ENCODE peak calls at places on chromosomes 11 and 22, in six cellular contexts. G, D, J, S, Y and N are unnamed samples.

GRCh38 chr11:57306156-57306876 is 18.4 kb downstream of the TNKS1BP1 start:
- DNase-seq in Y (no peak), J (no peak), G (no peak), D (no peak), S (peak), N (no peak)

GRCh38 chr11:57680552-57680874 is 12.6 kb downstream of the ZDHHC5 start:
- DNase-seq in Y (no peak), G (no peak), S (peak), J (no peak), D (no peak), N (no peak)

GRCh38 chr11:46220313-46220712 is 57.1 kb upstream of the CREB3L1 start:
- DNase-seq in G (no peak), J (no peak), Y (no peak), S (no peak), D (no peak), N (no peak)

GRCh38 chr11:67372232-67372992 is 986 bp downstream of the CLCF1 start:
- DNase-seq in G (peak), S (no peak), J (no peak), Y (no peak), D (no peak), N (no peak)

GRCh38 chr11:24295360-24295759 is 201.5 kb upstream of the LUZP2 start:
- DNase-seq in Y (no peak), J (no peak), D (peak), S (no peak), G (no peak), N (no peak)

GRCh38 chr11:73307323-73308002 is 613 bp upstream of the ARHGEF17 start:
- DNase-seq in S (peak), G (peak), D (peak), Y (peak), J (peak), N (peak)

GRCh38 chr22:38312261-38312800 is 4.9 kb downstream of the CSNK1E start:
- DNase-seq in G (no peak), D (no peak), J (no peak), Y (no peak), S (peak), N (no peak)

GRCh38 chr11:120807414-120808150 is 216.3 kb upstream of the TBCEL start:
- DNase-seq in S (peak), G (no peak), D (no peak), J (no peak), Y (no peak), N (peak)

GRCh38 chr11:78715639-78716311 is 141.1 kb upstream of the NARS2 start:
- DNase-seq in D (peak), Y (peak), S (peak), J (no peak), G (no peak), N (peak)

GRCh38 chr11:114262681-114263509 is 33.3 kb upstream of the NNMT start:
- DNase-seq in D (peak), S (peak), Y (peak), J (peak), G (no peak), N (peak)

GRCh38 chr11:57324154-57324885 is 432 bp downstream of the TNKS1BP1 start:
- DNase-seq in J (peak), G (peak), S (peak), Y (no peak), D (no peak), N (peak)

GRCh38 chr22:47156352-47157092 is 394.1 kb downstream of the TBC1D22A start:
- DNase-seq in D (no peak), G (no peak), S (no peak), Y (no peak), J (no peak), N (no peak)

GRCh38 chr11:134503104-134503503 is 91.1 kb upstream of the B3GAT1 start:
- DNase-seq in G (no peak), J (no peak), S (no peak), Y (no peak), D (no peak), N (no peak)

GRCh38 chr11:33910261-33910959 is 18.5 kb upstream of the LMO2 start:
- DNase-seq in G (no peak), S (peak), J (no peak), Y (no peak), D (no peak), N (peak)

GRCh38 chr22:44179196-44179988 is 1.3 kb upstream of the PARVG start:
- DNase-seq in D (no peak), S (no peak), J (no peak), Y (no peak), G (no peak), N (no peak)

GRCh38 chr22:44181912-44182590 is 1.3 kb downstream of the PARVG start:
- DNase-seq in D (no peak), S (no peak), Y (no peak), J (peak), G (no peak), N (no peak)

GRCh38 chr22:44181033-44181911 is 547 bp downstream of the PARVG start:
- DNase-seq in Y (no peak), J (peak), G (no peak), D (peak), S (no peak), N (no peak)

GRCh38 chr22:44179989-44180705 is 578 bp upstream of the PARVG start:
- DNase-seq in Y (no peak), D (no peak), S (no peak), J (peak), G (no peak), N (no peak)

GRCh38 chr22:44180706-44181032 is at the start of gene PARVG:
- DNase-seq in D (peak), J (no peak), Y (peak), S (no peak), G (no peak), N (no peak)
- H3K4me3 ChIP-seq in D (peak), J (peak), Y (no peak), S (no peak), G (no peak), N (no peak)

DNA sequence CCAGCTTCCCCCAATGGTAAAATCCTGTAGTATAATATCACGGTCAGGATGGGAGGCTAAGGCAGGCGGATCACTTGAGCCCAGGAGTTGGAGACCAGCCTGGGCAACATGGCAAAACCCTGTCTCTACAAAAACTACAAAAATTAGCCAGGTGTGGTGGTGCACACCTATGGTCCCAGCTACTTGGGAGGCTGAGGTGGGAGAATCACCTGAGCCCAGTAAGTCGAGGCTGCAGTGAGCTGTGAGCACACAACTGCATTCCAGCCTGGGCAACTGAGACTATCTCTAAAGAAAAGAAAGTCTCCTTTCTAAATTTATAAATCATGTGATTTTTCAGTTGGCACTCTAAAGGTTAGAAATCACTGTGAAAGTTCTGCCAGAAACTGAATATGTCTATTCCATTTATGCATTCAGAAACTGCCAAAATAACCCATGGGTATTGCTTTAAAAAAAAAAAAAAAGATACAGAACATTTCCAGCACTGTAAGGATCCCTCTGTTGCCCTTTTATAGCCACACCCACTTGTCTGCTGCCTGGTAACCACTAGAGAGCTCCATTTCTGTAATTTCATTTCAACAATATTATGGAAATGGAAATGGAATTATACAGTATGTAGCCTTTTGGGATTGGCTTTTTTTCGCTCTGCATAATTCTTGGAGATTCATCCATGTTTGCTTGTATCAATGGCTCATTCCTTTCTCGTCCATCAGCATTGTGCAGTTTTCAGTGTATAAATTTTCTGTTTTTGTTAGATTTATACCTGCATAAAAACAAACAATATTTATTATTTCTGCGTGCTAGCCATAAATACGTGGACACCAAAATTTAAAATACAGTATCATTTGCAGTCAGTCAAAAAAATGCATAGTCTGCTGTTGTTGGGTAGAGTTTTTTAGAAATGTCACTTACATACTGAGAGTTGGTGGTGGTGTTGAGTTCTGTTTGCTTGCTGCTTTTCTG is 9.4 kb downstream of the CDC45 start:
- DNase-seq in G (no peak), Y (no peak), D (no peak), S (peak), J (no peak), N (no peak)
- TF ChIP-seq CTCF in G (no peak), Y (peak), D (peak), S (no peak), J (no peak), N (peak)

GRCh38 chr11:5815534-5815933 is 6.8 kb downstream of the OR52N2 start:
- DNase-seq in J (no peak), Y (no peak), G (no peak), S (no peak), D (no peak), N (no peak)

DNA sequence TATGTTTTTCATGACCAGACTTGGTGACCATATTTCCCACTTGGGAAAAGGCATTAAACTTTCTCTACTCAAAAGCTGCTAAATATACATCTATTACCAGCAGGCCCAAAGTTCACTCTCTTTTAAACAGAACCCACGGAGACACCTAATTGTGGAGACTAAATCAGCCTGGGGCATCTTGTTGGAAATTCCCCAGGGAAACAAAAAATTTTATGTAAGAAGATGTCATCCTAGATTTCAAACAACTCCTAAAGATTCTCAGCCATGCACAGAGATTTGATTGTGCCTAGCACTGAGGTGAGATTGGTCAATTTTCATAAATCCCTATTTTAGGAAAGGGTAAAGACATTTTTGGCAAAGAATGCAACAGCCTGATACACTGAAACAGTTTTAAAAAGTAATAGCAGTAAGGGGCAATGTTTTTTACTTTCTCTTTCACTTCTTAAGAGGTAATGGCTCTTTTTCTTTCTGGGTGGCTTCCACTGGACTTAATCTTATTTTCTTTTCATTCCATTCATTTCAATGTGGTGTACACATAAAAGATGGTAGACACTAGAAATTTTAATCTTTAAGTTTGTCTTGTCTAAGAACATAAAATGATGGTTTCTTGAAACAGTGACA is 9.6 kb downstream of the OR52N2 start:
- DNase-seq in S (no peak), J (no peak), G (no peak), D (peak), Y (no peak), N (no peak)
- H3K4me3 ChIP-seq in S (no peak), J (no peak), G (no peak), D (peak), Y (no peak), N (no peak)

DNA sequence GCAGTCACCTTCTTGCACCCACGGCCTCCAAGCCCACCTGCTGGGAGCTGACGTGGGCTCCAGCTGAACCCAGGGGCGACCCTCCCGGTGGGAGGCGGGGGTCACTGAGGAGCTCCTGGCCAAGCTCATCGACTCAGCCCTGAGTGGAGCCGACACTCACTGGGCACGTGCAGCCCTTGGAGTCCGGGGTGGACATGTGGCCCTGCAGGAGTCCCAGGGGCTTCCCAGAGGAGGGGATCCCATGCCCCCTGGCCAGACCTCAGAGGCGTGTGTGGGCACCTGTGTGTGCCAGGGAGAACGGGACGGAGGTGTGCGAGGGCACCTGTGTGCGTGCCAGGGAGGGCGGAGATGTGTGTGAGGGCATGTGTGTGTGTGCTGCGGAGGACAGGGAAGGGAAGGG is 20.8 kb upstream of the BRSK2 start:
- DNase-seq in J (no peak), S (no peak), G (no peak), Y (no peak), D (no peak), N (no peak)
- TF ChIP-seq CTCF in J (no peak), S (no peak), G (no peak), Y (no peak), D (no peak), N (no peak)

DNA sequence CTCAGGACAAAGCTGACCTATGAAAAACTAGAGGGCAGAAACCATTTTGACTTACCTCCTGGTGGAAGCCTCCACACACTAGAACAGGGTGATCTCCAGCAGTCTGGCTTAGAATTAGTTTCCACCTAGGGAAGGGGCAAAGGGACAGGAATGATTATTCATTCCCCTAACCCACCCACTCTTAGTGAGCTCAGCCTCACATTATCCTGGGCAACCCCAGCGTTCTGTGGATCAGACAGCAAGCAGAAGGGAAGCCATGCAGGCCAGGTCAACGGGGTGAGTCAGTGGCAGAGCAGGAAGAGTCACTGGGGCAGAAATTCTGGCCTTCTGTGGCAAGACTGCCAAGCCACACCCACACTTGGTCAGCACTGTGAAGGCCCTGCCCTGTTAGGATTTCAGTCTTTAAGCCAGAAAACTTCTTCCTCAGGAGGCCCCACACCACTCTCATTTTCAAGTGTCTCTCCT is 10.5 kb downstream of the NUMA1 start:
- DNase-seq in S (peak), J (peak), Y (no peak), G (peak), D (peak), N (peak)
- H3K4me3 ChIP-seq in S (peak), J (peak), Y (no peak), G (no peak), D (peak), N (no peak)

GRCh38 chr11:12089041-12089440 is 21.3 kb upstream of the MICAL2 start:
- DNase-seq in J (no peak), G (no peak), D (no peak), S (no peak), Y (no peak), N (no peak)

GRCh38 chr11:12088531-12088930 is 21.9 kb upstream of the MICAL2 start:
- DNase-seq in J (no peak), D (no peak), S (no peak), G (no peak), Y (no peak), N (no peak)

GRCh38 chr11:12089473-12089872 is 20.9 kb upstream of the MICAL2 start:
- DNase-seq in G (no peak), J (no peak), D (no peak), Y (no peak), S (peak), N (no peak)

GRCh38 chr11:12087075-12087775 is 23.2 kb upstream of the MICAL2 start:
- DNase-seq in S (peak), D (peak), J (no peak), G (no peak), Y (no peak), N (peak)

DNA sequence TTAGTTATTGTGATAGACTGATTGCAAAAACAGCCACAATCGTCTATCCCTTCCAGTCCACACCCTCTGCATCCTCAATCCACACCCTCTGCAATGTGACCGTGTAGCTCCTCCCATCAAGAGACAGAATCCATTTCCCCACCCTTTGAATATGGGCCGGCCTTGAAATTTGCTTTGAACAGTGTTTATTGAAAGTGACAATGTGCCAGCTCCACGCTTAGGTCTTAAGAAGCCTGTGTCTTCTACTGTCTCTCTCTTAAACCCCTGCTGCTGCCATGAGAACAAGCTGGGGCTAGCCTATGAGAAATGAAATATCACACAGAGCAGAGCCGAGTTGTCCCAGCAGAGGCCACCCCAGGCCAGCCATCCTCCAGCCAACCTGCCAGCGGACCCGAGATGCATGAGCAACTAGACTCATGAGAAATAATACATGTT is 22.3 kb upstream of the MICAL2 start:
- DNase-seq in G (no peak), D (no peak), Y (no peak), J (peak), S (peak), N (peak)
- TF ChIP-seq CTCF in G (no peak), D (no peak), Y (no peak), J (peak), S (peak), N (peak)

DNA sequence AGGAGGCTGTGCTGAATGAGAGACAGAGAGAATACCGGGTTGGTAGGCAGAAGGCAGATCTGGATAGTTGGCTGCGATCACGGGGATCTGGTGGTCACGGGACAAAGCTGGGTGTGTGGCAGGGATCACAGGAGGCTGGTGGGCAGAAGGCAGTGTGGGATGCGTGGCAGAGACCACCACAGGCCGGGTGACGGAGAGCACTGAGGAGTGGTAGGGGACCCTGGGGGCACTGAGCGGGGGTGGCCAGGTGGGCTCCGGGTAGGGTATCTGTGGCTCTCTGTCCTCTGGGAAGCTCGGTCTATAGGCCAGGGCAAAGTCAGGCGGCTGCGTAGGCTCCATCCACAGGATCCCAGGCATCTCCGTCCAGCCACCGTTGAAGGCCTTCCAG is 1.4 kb downstream of the CD248 start:
- DNase-seq in G (no peak), S (no peak), Y (no peak), D (no peak), J (no peak), N (no peak)
- H3K4me3 ChIP-seq in G (peak), S (peak), Y (no peak), D (no peak), J (peak), N (peak)

GRCh38 chr11:14418801-14419417 is 59.9 kb upstream of the RRAS2 start:
- DNase-seq in Y (peak), S (peak), G (no peak), J (no peak), D (no peak), N (no peak)
- TF ChIP-seq CTCF in Y (peak), S (peak), G (no peak), J (no peak), D (peak), N (peak)

GRCh38 chr11:44950036-44950624 is 553 bp downstream of the TP53I11 start:
- DNase-seq in D (no peak), J (peak), G (peak), S (no peak), Y (no peak), N (no peak)
- H3K4me3 ChIP-seq in D (peak), J (peak), G (peak), S (peak), Y (no peak), N (peak)

GRCh38 chr22:41801147-41801819 is 804 bp downstream of the CCDC134 start:
- DNase-seq in S (no peak), D (peak), Y (peak), J (no peak), G (no peak), N (no peak)

GRCh38 chr22:41798736-41799135 is 1.7 kb upstream of the CCDC134 start:
- DNase-seq in J (no peak), D (no peak), G (no peak), Y (no peak), S (no peak), N (no peak)

GRCh38 chr22:41801886-41802285 is 1.4 kb downstream of the CCDC134 start:
- DNase-seq in G (no peak), Y (no peak), D (no peak), S (no peak), J (no peak), N (no peak)

GRCh38 chr22:41800348-41801146 is at the start of gene CCDC134:
- DNase-seq in S (peak), D (peak), J (peak), G (peak), Y (peak), N (peak)

DNA sequence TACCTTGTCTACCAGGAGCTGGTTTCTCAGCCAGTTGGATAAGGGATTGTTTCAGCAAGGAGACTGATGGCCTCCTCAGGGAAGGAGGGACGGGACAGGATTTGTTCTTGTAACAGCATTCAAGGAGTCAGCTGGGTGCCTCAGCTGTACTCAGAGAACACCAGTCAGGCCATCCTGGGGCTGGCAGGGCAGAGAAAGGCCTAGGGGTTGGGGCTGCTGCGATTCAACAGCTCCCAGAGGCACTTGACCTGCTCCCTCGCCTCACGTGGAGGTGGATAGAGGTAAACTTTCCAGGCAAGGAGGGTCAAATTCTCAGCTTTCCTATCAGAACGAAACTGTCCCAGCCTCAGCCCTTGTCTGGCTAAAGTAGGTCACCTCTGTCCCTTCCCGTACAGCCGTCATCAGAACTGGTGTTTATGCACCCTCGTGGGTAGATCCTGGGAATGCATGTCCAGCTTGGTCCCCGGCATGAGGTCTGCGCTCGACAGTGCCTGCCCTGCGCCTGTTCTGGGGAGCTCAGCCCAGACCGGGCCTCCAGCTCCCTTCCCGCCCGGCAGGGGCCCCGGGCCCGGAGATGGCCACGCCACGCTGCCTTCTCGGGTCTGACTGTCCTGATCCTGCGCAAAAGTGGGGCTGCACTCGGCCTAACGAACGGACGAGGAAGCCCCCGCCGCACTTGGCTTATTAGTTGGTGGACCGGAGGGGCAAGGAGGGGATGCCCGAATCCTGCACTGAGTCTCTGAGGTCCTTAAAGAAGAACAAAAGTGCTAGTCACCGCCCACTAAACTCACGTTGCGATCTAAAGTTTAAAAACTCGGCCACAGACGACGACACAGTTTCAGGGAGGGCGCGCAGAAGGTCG is 762 bp upstream of the CCDC134 start:
- DNase-seq in G (no peak), D (no peak), J (peak), Y (peak), S (no peak), N (peak)
- TF ChIP-seq CTCF in G (no peak), D (no peak), J (no peak), Y (no peak), S (no peak), N (no peak)